ENCODE peak calls at places on chromosomes 7 and 10, in six cellular contexts. One of them, this sample, is unnamed.

GRCh38 chr7:31887006-31887405 is 183.2 kb downstream of the PDE1C start:
- DNase-seq in body of pancreas: no peak
- DNase-seq in AG04450: no peak
- DNase-seq in tibial artery: no peak
- DNase-seq in neural progenitor cell: no peak
- DNase-seq in astrocyte of the spinal cord: no peak
- DNase-seq in this sample: no peak

GRCh38 chr7:34823650-34824258 is 165.7 kb downstream of the NPSR1 start:
- DNase-seq in body of pancreas: peak; percentile 69
- DNase-seq in AG04450: peak; percentile 8
- DNase-seq in neural progenitor cell: peak; percentile 67
- DNase-seq in astrocyte of the spinal cord: peak; percentile 56
- DNase-seq in tibial artery: no peak
- DNase-seq in this sample: peak; percentile 75

GRCh38 chr7:4267326-4268039 is 414.6 kb upstream of the FOXK1 start:
- DNase-seq in AG04450: no peak
- DNase-seq in body of pancreas: no peak
- DNase-seq in astrocyte of the spinal cord: no peak
- DNase-seq in tibial artery: no peak
- DNase-seq in neural progenitor cell: no peak
- DNase-seq in this sample: no peak

GRCh38 chr10:115830260-115830970 is 442.6 kb downstream of the GFRA1 start:
- DNase-seq in AG04450: peak; percentile 44
- DNase-seq in neural progenitor cell: no peak
- DNase-seq in astrocyte of the spinal cord: peak; percentile 42
- DNase-seq in tibial artery: no peak
- DNase-seq in body of pancreas: no peak
- DNase-seq in this sample: no peak

GRCh38 chr7:135801045-135801693 is 52.6 kb upstream of the FAM180A start:
- DNase-seq in body of pancreas: peak; percentile 15
- DNase-seq in neural progenitor cell: peak; percentile 88
- DNase-seq in AG04450: peak; percentile 34
- DNase-seq in astrocyte of the spinal cord: peak; percentile 73
- DNase-seq in tibial artery: no peak
- DNase-seq in this sample: peak; percentile 28

GRCh38 chr10:18005781-18006456 is 54.2 kb downstream of the SLC39A12 start:
- DNase-seq in AG04450: peak; percentile 67
- DNase-seq in astrocyte of the spinal cord: peak; percentile 91
- DNase-seq in body of pancreas: no peak
- DNase-seq in tibial artery: no peak
- DNase-seq in neural progenitor cell: no peak
- DNase-seq in this sample: no peak

GRCh38 chr10:17474595-17474994 is 20.2 kb upstream of the ST8SIA6 start:
- DNase-seq in neural progenitor cell: no peak
- DNase-seq in body of pancreas: no peak
- DNase-seq in AG04450: no peak
- DNase-seq in astrocyte of the spinal cord: no peak
- DNase-seq in tibial artery: no peak
- DNase-seq in this sample: no peak

GRCh38 chr7:117032810-117033209 is 79.5 kb downstream of the ST7 start:
- DNase-seq in AG04450: no peak
- DNase-seq in tibial artery: no peak
- DNase-seq in body of pancreas: no peak
- DNase-seq in neural progenitor cell: no peak
- DNase-seq in astrocyte of the spinal cord: no peak
- DNase-seq in this sample: no peak

GRCh38 chr7:33757563-33758165 is 147.7 kb upstream of the BMPER start:
- DNase-seq in body of pancreas: peak; percentile 45
- DNase-seq in AG04450: no peak
- DNase-seq in tibial artery: peak; percentile 46
- DNase-seq in neural progenitor cell: peak; percentile 66
- DNase-seq in astrocyte of the spinal cord: peak; percentile 66
- DNase-seq in this sample: no peak

GRCh38 chr10:73597346-73597745 is 6.2 kb upstream of the USP54 start:
- DNase-seq in astrocyte of the spinal cord: peak; percentile 46
- DNase-seq in AG04450: no peak
- DNase-seq in neural progenitor cell: no peak
- DNase-seq in tibial artery: no peak
- DNase-seq in body of pancreas: no peak
- DNase-seq in this sample: no peak

GRCh38 chr10:86523348-86523747 is 1.8 kb upstream of the WAPL start:
- DNase-seq in astrocyte of the spinal cord: peak; percentile 16
- DNase-seq in body of pancreas: no peak
- DNase-seq in neural progenitor cell: peak; percentile 59
- DNase-seq in AG04450: no peak
- DNase-seq in tibial artery: no peak
- DNase-seq in this sample: peak; percentile 15

GRCh38 chr10:132813560-132814468 is 27.9 kb upstream of the NKX6-2 start:
- DNase-seq in tibial artery: no peak
- DNase-seq in AG04450: no peak
- DNase-seq in body of pancreas: no peak
- DNase-seq in neural progenitor cell: no peak
- DNase-seq in astrocyte of the spinal cord: no peak
- DNase-seq in this sample: no peak

GRCh38 chr10:79381804-79382221 is 34.5 kb downstream of the PPIF start:
- DNase-seq in astrocyte of the spinal cord: peak; percentile 94
- DNase-seq in neural progenitor cell: no peak
- DNase-seq in body of pancreas: peak; percentile 44
- DNase-seq in tibial artery: peak; percentile 76
- DNase-seq in AG04450: peak; percentile 60
- DNase-seq in this sample: no peak

GRCh38 chr10:30637881-30638467 is 8.4 kb upstream of the LYZL2 start:
- DNase-seq in neural progenitor cell: no peak
- DNase-seq in astrocyte of the spinal cord: peak; percentile 89
- DNase-seq in body of pancreas: no peak
- DNase-seq in tibial artery: no peak
- DNase-seq in AG04450: peak; percentile 68
- DNase-seq in this sample: no peak

GRCh38 chr10:66349076-66349475 is 576.8 kb upstream of the LRRTM3 start:
- DNase-seq in tibial artery: no peak
- DNase-seq in neural progenitor cell: peak; percentile 33
- DNase-seq in astrocyte of the spinal cord: no peak
- DNase-seq in body of pancreas: no peak
- DNase-seq in AG04450: no peak
- DNase-seq in this sample: no peak

GRCh38 chr7:22920664-22921063 is 93.3 kb downstream of the HYCC1 start:
- DNase-seq in AG04450: no peak
- DNase-seq in astrocyte of the spinal cord: no peak
- DNase-seq in neural progenitor cell: peak; percentile 4
- DNase-seq in tibial artery: no peak
- DNase-seq in body of pancreas: no peak
- DNase-seq in this sample: peak; percentile 8

GRCh38 chr10:88728107-88728763 is 22.2 kb downstream of the LIPK start:
- DNase-seq in AG04450: no peak
- DNase-seq in neural progenitor cell: peak; percentile 81
- DNase-seq in tibial artery: no peak
- DNase-seq in body of pancreas: peak; percentile 14
- DNase-seq in astrocyte of the spinal cord: no peak
- DNase-seq in this sample: peak; percentile 29

GRCh38 chr7:1278543-1278942 is 45.9 kb downstream of the UNCX start:
- DNase-seq in astrocyte of the spinal cord: no peak
- DNase-seq in neural progenitor cell: no peak
- DNase-seq in body of pancreas: no peak
- DNase-seq in AG04450: no peak
- DNase-seq in tibial artery: no peak
- DNase-seq in this sample: no peak

GRCh38 chr7:79553811-79554555 is 100.5 kb upstream of the MAGI2 start:
- DNase-seq in tibial artery: no peak
- DNase-seq in body of pancreas: no peak
- DNase-seq in AG04450: no peak
- DNase-seq in neural progenitor cell: no peak
- DNase-seq in astrocyte of the spinal cord: no peak
- DNase-seq in this sample: no peak

GRCh38 chr7:34155225-34155908 is 250.0 kb downstream of the BMPER start:
- DNase-seq in tibial artery: peak; percentile 76
- DNase-seq in AG04450: peak; percentile 74
- DNase-seq in astrocyte of the spinal cord: peak; percentile 87
- DNase-seq in neural progenitor cell: peak; percentile 20
- DNase-seq in body of pancreas: peak; percentile 5
- DNase-seq in this sample: no peak

GRCh38 chr7:138164804-138165203 is 88.5 kb downstream of the AKR1D1 start:
- DNase-seq in tibial artery: no peak
- DNase-seq in body of pancreas: no peak
- DNase-seq in AG04450: no peak
- DNase-seq in neural progenitor cell: no peak
- DNase-seq in astrocyte of the spinal cord: no peak
- DNase-seq in this sample: no peak

GRCh38 chr10:122323941-122324675 is 50.4 kb upstream of the PLEKHA1 start:
- DNase-seq in neural progenitor cell: no peak
- DNase-seq in AG04450: no peak
- DNase-seq in astrocyte of the spinal cord: peak; percentile 24
- DNase-seq in tibial artery: no peak
- DNase-seq in body of pancreas: no peak
- DNase-seq in this sample: no peak

GRCh38 chr10:75722609-75723008 is 291.2 kb downstream of the LRMDA start:
- DNase-seq in astrocyte of the spinal cord: no peak
- DNase-seq in AG04450: no peak
- DNase-seq in neural progenitor cell: no peak
- DNase-seq in tibial artery: no peak
- DNase-seq in body of pancreas: no peak
- DNase-seq in this sample: no peak

GRCh38 chr10:35184527-35185171 is 58.0 kb downstream of the CREM start:
- DNase-seq in tibial artery: no peak
- DNase-seq in AG04450: no peak
- DNase-seq in astrocyte of the spinal cord: no peak
- DNase-seq in neural progenitor cell: no peak
- DNase-seq in body of pancreas: no peak
- DNase-seq in this sample: no peak

GRCh38 chr7:3013975-3014792 is 29.5 kb downstream of the CARD11 start:
- DNase-seq in AG04450: no peak
- DNase-seq in tibial artery: no peak
- DNase-seq in body of pancreas: no peak
- DNase-seq in neural progenitor cell: no peak
- DNase-seq in astrocyte of the spinal cord: no peak
- DNase-seq in this sample: no peak

GRCh38 chr7:86923530-86923929 is 135.9 kb downstream of the ELAPOR2 start:
- DNase-seq in neural progenitor cell: no peak
- DNase-seq in AG04450: no peak
- DNase-seq in tibial artery: no peak
- DNase-seq in body of pancreas: no peak
- DNase-seq in astrocyte of the spinal cord: no peak
- DNase-seq in this sample: no peak

GRCh38 chr7:90689256-90689655 is 93.1 kb downstream of the CDK14 start:
- DNase-seq in body of pancreas: no peak
- DNase-seq in tibial artery: no peak
- DNase-seq in AG04450: no peak
- DNase-seq in neural progenitor cell: no peak
- DNase-seq in astrocyte of the spinal cord: no peak
- DNase-seq in this sample: no peak

GRCh38 chr7:90693939-90694338 is 97.8 kb downstream of the CDK14 start:
- DNase-seq in body of pancreas: no peak
- DNase-seq in astrocyte of the spinal cord: no peak
- DNase-seq in neural progenitor cell: no peak
- DNase-seq in AG04450: no peak
- DNase-seq in tibial artery: no peak
- DNase-seq in this sample: no peak

GRCh38 chr7:90692396-90692795 is 96.3 kb downstream of the CDK14 start:
- DNase-seq in tibial artery: no peak
- DNase-seq in AG04450: no peak
- DNase-seq in neural progenitor cell: no peak
- DNase-seq in body of pancreas: no peak
- DNase-seq in astrocyte of the spinal cord: peak; percentile 57
- DNase-seq in this sample: no peak

GRCh38 chr7:90690159-90690858 is 94.2 kb downstream of the CDK14 start:
- DNase-seq in AG04450: no peak
- DNase-seq in tibial artery: no peak
- DNase-seq in neural progenitor cell: no peak
- DNase-seq in body of pancreas: no peak
- DNase-seq in astrocyte of the spinal cord: no peak
- DNase-seq in this sample: no peak

DNA sequence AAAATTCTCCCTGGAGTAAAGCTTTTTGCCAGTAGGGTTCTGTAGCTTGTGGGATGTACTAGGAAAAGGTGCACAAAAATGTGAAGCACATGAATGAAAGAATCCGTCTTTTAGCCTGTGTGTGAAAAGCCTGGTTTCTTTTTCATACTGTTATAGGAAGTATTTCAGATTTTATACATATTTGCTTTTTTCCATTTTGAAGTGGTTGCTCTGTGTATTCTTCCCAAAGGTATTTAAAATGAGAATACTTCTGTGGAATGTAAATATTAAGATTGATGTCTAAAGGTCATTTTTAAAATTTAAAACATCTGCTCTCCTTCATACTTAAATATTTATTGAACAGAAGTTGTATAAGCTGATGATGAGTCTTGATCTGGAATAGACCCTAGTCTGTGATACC is 96.8 kb downstream of the CDK14 start:
- DNase-seq in body of pancreas: no peak
- DNase-seq in neural progenitor cell: no peak
- DNase-seq in tibial artery: no peak
- DNase-seq in AG04450: peak; percentile 39
- DNase-seq in astrocyte of the spinal cord: peak; percentile 37
- DNase-seq in this sample: no peak
- TF ChIP-seq CTCF in body of pancreas: no peak
- TF ChIP-seq CTCF in neural progenitor cell: no peak
- TF ChIP-seq CTCF in tibial artery: no peak
- TF ChIP-seq CTCF in AG04450: no peak
- TF ChIP-seq CTCF in astrocyte of the spinal cord: no peak
- TF ChIP-seq CTCF in this sample: no peak

GRCh38 chr7:139791316-139791715 is 13.5 kb upstream of the HIPK2 start:
- DNase-seq in body of pancreas: no peak
- DNase-seq in astrocyte of the spinal cord: no peak
- DNase-seq in AG04450: no peak
- DNase-seq in neural progenitor cell: no peak
- DNase-seq in tibial artery: no peak
- DNase-seq in this sample: no peak
- TF ChIP-seq CTCF in body of pancreas: no peak
- TF ChIP-seq CTCF in astrocyte of the spinal cord: no peak
- TF ChIP-seq CTCF in AG04450: no peak
- TF ChIP-seq CTCF in neural progenitor cell: no peak
- TF ChIP-seq CTCF in tibial artery: no peak
- TF ChIP-seq CTCF in this sample: no peak

DNA sequence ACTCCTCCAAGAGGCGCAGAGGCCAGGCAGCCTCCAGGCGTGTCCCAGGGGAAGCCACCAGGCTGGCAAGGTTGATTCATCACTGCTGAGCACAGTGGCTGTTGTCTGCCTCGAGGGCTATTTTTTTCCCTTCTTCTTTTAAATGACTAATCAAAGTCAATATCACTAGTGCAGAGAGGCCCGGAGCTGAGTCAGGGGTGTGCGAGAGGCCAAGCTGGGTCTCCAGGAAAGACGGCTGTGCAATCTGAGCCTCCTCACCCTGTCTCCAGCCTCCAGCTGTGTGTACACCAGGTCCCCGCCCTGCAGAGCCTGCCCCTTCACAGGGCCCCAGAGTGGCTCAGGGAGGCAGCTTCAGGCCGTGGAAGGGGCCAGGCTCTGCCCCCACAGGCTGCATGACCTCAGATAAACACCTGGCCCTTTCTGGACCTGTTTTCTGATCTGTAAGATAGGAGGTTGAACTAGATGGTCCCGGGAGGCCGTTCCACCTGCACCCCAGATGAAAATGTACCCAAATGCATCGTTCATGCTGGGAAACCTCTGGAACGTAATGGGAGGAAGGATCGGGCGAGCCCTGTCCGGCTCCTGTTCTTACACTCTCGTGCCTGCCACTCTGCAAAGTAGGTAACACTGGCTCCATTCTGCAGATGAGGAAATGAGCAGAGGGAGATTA is 3.7 kb downstream of the STX1A start:
- DNase-seq in tibial artery: no peak
- DNase-seq in neural progenitor cell: no peak
- DNase-seq in AG04450: peak; percentile 82
- DNase-seq in body of pancreas: peak; percentile 45
- DNase-seq in astrocyte of the spinal cord: peak; percentile 95
- DNase-seq in this sample: peak; percentile 63
- TF ChIP-seq CTCF in tibial artery: no peak
- TF ChIP-seq CTCF in neural progenitor cell: no peak
- TF ChIP-seq CTCF in AG04450: no peak
- TF ChIP-seq CTCF in body of pancreas: no peak
- TF ChIP-seq CTCF in astrocyte of the spinal cord: no peak
- TF ChIP-seq CTCF in this sample: no peak

GRCh38 chr10:92213049-92213448 is 77.8 kb downstream of the CPEB3 start:
- DNase-seq in tibial artery: no peak
- DNase-seq in AG04450: no peak
- DNase-seq in astrocyte of the spinal cord: no peak
- DNase-seq in body of pancreas: no peak
- DNase-seq in neural progenitor cell: no peak
- DNase-seq in this sample: no peak
- TF ChIP-seq CTCF in tibial artery: no peak
- TF ChIP-seq CTCF in AG04450: no peak
- TF ChIP-seq CTCF in astrocyte of the spinal cord: no peak
- TF ChIP-seq CTCF in body of pancreas: no peak
- TF ChIP-seq CTCF in neural progenitor cell: no peak
- TF ChIP-seq CTCF in this sample: no peak